ENCODE peak calls at places on chromosomes 11 and 22, in five cellular contexts. One of them, this sample, is unnamed.

GRCh38 chr11:1826552-1827094 is 8.2 kb upstream of the SYT8 start:
- DNase-seq in kidney: peak; percentile 82
- DNase-seq in esophagus squamous epithelium: no peak
- DNase-seq in H7: peak; percentile 88
- DNase-seq in NAMALWA: no peak
- DNase-seq in this sample: peak; percentile 60

GRCh38 chr22:29480512-29481264 is 670 bp downstream of the NEFH start:
- DNase-seq in esophagus squamous epithelium: no peak
- DNase-seq in H7: peak; percentile 87
- DNase-seq in NAMALWA: no peak
- DNase-seq in kidney: no peak
- DNase-seq in this sample: peak; percentile 73

GRCh38 chr11:3867209-3868071 is 12.0 kb downstream of the STIM1 start:
- DNase-seq in esophagus squamous epithelium: no peak
- DNase-seq in NAMALWA: no peak
- DNase-seq in H7: no peak
- DNase-seq in kidney: no peak
- DNase-seq in this sample: peak; percentile 54

GRCh38 chr11:4559527-4560440 is 14.8 kb downstream of the OR52M1 start:
- DNase-seq in H7: no peak
- DNase-seq in NAMALWA: no peak
- DNase-seq in kidney: no peak
- DNase-seq in esophagus squamous epithelium: no peak
- DNase-seq in this sample: no peak

GRCh38 chr11:76209671-76209955 is 3.3 kb upstream of the WNT11 start:
- DNase-seq in NAMALWA: peak; percentile 24
- DNase-seq in H7: no peak
- DNase-seq in esophagus squamous epithelium: no peak
- DNase-seq in kidney: peak; percentile 78
- DNase-seq in this sample: no peak

GRCh38 chr22:23072911-23073491 is 2.7 kb downstream of the GNAZ start:
- DNase-seq in NAMALWA: no peak
- DNase-seq in esophagus squamous epithelium: no peak
- DNase-seq in H7: peak; percentile 53
- DNase-seq in kidney: peak; percentile 39
- DNase-seq in this sample: peak; percentile 32

GRCh38 chr11:65041206-65042035 is at the start of gene SAC3D1:
- DNase-seq in esophagus squamous epithelium: no peak
- DNase-seq in kidney: no peak
- DNase-seq in H7: peak; percentile 93
- DNase-seq in NAMALWA: no peak
- DNase-seq in this sample: peak; percentile 77

GRCh38 chr22:32271389-32271788 is 16.2 kb upstream of the SLC5A4 start:
- DNase-seq in esophagus squamous epithelium: no peak
- DNase-seq in kidney: no peak
- DNase-seq in H7: no peak
- DNase-seq in NAMALWA: no peak
- DNase-seq in this sample: no peak

GRCh38 chr11:83002047-83002446 is 69.7 kb downstream of the RAB30 start:
- DNase-seq in esophagus squamous epithelium: no peak
- DNase-seq in NAMALWA: no peak
- DNase-seq in H7: no peak
- DNase-seq in kidney: no peak
- DNase-seq in this sample: no peak

GRCh38 chr22:31081963-31082605 is 966 bp downstream of the SMTN start:
- DNase-seq in esophagus squamous epithelium: no peak
- DNase-seq in kidney: no peak
- DNase-seq in NAMALWA: no peak
- DNase-seq in H7: peak; percentile 38
- DNase-seq in this sample: peak; percentile 87